ENCODE peak calls at places on chromosomes 7 and 10, in seven cellular contexts. X, T, D, N, Z, R and A are unnamed samples.

GRCh38 chr10:119049777-119050176 is 20.3 kb downstream of the NANOS1 start:
- DNase-seq in N (no peak), Z (no peak), D (no peak), X (no peak), R (no peak), T (no peak), A (no peak)

GRCh38 chr10:91759581-91759986 is 38.6 kb upstream of the TNKS2 start:
- DNase-seq in T (no peak), X (no peak), N (no peak), R (peak; percentile 8), Z (no peak), D (no peak), A (no peak)

GRCh38 chr10:79382491-79382941 is 35.2 kb downstream of the PPIF start:
- DNase-seq in Z (peak; percentile 45), D (no peak), X (peak; percentile 9), T (no peak), R (no peak), N (peak; percentile 47), A (no peak)

GRCh38 chr10:61896854-61897661 is 4.4 kb upstream of the ARID5B start:
- DNase-seq in X (peak; percentile 84), D (peak; percentile 38), T (peak; percentile 80), Z (peak; percentile 79), R (peak; percentile 59), N (peak; percentile 77), A (peak; percentile 74)

GRCh38 chr10:14063531-14064317 is 267.0 kb downstream of the FRMD4A start:
- DNase-seq in Z (no peak), D (no peak), R (no peak), T (no peak), N (no peak), X (no peak), A (no peak)

GRCh38 chr7:127485482-127485881 is 93.0 kb upstream of the ZNF800 start:
- DNase-seq in Z (no peak), R (no peak), X (no peak), N (no peak), T (no peak), D (no peak), A (no peak)

GRCh38 chr10:44857363-44858016 is 53.6 kb upstream of the TMEM72 start:
- DNase-seq in T (no peak), N (no peak), X (peak; percentile 76), Z (peak; percentile 97), D (peak; percentile 76), R (peak; percentile 40), A (peak; percentile 69)

GRCh38 chr7:47087866-47088265 is 494.0 kb downstream of the TNS3 start:
- DNase-seq in Z (no peak), D (no peak), N (no peak), X (no peak), T (no peak), R (peak; percentile 30), A (no peak)

GRCh38 chr7:146094356-146094755 is 22.2 kb upstream of the CNTNAP2 start:
- DNase-seq in D (no peak), R (no peak), Z (no peak), T (no peak), X (no peak), N (no peak), A (no peak)

DNA sequence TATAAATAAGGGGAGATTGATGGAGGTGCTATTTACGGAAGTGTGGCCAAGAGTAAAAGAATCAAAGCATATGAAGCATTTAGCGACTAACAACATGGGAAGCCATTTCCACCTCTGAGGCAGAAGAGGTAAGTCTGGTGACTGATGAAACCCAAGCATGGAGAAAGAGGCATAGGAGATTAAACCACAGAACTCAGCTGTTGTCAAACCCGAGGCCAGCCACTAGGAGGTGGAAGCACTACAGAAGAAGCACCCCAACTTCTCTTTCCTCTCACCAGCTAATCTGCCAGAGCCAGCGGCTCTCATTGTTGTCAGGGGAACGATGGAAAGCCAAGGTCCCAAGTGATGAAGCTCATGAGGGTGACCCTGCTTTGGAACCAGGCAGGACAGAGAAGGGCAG is 19.6 kb upstream of the CNTNAP2 start:
- DNase-seq in N (no peak), D (no peak), R (no peak), X (no peak), T (no peak), Z (peak; percentile 62), A (no peak)
- TF ChIP-seq CTCF in N (no peak), D (no peak), R (no peak), X (no peak), T (no peak), Z (peak; percentile 73), A (no peak)

DNA sequence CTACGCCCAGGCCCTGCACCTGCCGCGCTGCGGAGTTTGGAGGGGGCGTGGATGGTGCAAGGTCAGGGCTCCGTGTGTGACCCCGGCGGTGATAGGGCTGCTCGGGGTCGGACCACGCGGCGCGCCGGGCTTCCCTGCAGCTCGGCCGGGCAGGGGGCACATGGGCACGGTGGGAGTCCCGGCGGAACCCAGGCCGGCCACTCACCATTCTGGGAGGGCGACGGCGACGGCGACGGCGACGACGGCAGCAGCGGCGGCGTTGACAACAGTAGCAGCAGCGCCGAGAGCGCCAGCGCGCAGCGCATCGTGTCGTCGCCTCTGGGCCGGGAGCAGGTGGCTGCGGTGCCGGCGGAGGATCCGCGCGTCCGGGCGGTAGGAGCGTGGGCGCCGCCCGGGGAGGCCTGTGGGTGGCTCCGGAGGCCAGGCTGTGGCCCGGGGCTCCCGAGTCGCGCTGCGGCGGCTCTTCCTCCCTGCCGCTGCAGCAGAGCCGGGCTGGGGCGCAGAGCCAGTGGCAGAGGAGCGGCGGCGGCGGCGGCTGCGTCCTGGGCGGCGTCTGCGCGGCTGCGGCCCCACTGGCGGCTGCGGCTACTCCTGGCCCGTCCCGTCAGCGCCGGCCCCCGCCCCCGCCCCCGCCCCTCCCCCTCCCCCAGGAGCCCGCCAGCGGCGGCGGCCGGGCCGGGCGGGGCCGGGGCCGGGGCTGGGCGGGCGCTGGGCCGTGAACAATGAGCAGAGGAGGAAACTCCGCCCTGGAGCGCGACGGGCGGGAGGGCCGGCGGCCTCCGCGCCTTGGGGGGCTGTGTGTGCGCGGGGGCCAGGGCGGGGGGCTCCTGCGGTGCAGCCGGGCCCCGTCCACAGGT is at the start of gene PODXL:
- DNase-seq in X (peak; percentile 92), T (no peak), D (peak; percentile 84), R (peak; percentile 75), N (peak; percentile 78), Z (peak; percentile 83), A (peak; percentile 65)
- TF ChIP-seq CTCF in X (no peak), T (no peak), D (peak; percentile 13), R (no peak), N (no peak), Z (no peak), A (no peak)

GRCh38 chr10:89643812-89644690 is 991 bp downstream of the PANK1 start:
- DNase-seq in R (peak; percentile 92), Z (peak; percentile 84), X (peak; percentile 94), T (peak; percentile 91), D (peak; percentile 73), N (peak; percentile 82), A (peak; percentile 86)
- TF ChIP-seq CTCF in R (peak; percentile 6), Z (no peak), X (no peak), T (no peak), D (no peak), N (no peak), A (no peak)

GRCh38 chr10:110502072-110502845 is 4.6 kb downstream of the DUSP5 start:
- DNase-seq in T (no peak), X (peak; percentile 40), N (no peak), Z (no peak), D (no peak), R (no peak), A (peak; percentile 37)
- TF ChIP-seq CTCF in T (no peak), X (no peak), N (no peak), Z (no peak), D (no peak), R (no peak), A (no peak)

DNA sequence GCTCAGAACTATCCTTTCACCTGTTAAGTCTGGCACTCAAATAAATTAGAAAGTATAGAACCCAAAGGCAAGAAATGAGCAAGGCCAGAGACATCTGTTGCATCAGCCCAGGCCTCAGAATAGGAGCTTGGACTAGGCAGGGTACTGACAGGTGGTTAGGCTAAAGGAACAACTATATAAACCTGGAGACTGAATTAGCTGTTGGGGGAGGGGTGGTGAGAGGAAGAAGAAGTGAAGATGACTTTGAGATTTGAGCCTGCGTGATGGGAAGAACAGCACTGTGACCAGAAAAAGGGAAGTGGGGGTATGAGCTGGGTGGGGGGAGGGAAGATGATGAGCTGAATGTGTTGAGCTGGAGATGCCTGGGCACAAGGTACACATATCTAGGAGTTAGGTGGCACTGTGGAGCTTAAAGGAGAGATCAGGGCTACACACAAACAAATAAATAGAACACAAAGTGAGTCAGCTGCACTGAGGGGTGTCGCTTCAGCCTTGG is 244.7 kb downstream of the PTEN start:
- DNase-seq in R (no peak), D (no peak), N (no peak), X (no peak), T (peak; percentile 21), Z (no peak), A (no peak)
- TF ChIP-seq CTCF in R (no peak), D (no peak), N (no peak), X (peak; percentile 25), T (peak; percentile 29), Z (no peak), A (no peak)

GRCh38 chr7:142338633-142339501 is 81.0 kb upstream of the PRSS58 start:
- DNase-seq in R (no peak), T (peak; percentile 48), X (no peak), Z (peak; percentile 87), D (no peak), N (no peak), A (peak; percentile 53)
- TF ChIP-seq CTCF in R (no peak), T (peak; percentile 79), X (no peak), Z (peak; percentile 89), D (no peak), N (no peak), A (no peak)

DNA sequence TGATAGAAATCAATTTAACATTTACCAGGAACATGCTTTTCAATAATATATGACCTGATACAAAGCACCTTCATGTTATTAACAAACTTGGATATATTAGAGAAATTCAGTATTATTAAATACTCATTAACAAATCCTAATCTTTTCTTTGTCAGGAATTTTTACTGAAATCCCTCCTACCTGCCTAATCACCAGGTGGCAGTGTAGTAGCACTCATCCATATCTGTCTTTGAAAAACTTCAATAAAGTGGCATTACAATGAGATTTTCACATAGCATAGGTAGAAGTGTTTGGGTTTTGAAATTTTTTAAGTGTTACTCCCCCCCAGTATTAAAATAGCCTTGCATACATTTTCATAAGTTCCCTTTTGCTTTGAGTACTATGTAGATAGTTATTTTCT is 1246.6 kb upstream of the LRRN3 start:
- DNase-seq in D (no peak), Z (no peak), N (no peak), R (peak; percentile 29), X (peak; percentile 1), T (peak; percentile 35), A (peak; percentile 5)
- TF ChIP-seq CTCF in D (peak; percentile 46), Z (peak; percentile 25), N (no peak), R (peak; percentile 27), X (no peak), T (peak; percentile 62), A (peak; percentile 48)

DNA sequence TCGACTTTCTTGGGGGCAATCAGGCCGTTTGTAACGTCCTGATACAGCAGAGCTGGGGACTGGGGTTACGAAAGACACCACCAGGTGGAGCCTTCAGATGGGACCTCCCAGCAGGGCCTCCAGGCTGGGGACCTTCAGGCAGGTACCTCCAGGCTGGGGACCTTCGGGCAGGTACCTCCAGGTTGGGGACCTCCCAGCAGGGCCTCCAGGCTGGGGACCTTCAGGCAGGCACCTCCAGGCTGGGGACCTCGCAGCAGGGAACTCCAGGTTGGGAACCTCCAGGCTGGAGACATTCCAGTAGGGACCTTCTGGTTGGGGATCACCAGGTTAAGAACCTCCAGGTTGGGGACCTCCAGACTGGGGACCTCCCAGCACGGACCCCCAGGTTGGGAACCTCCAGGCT is 23.5 kb upstream of the GPR146 start:
- DNase-seq in T (no peak), R (no peak), X (no peak), N (peak; percentile 38), D (no peak), Z (no peak), A (no peak)
- TF ChIP-seq CTCF in T (peak; percentile 26), R (peak; percentile 16), X (no peak), N (no peak), D (peak; percentile 47), Z (peak; percentile 32), A (no peak)